ENCODE peak calls at places on chromosomes 5 and 9, in nine cellular contexts. One of them, this sample, is unnamed.

GRCh38 chr5:3709058-3709723 is 113.6 kb downstream of the IRX1 start:
- DNase-seq in testis: no peak
- DNase-seq in heart left ventricle: no peak
- DNase-seq in body of pancreas: no peak
- DNase-seq in adrenal gland: no peak
- DNase-seq in GM12891: no peak
- DNase-seq in K562: no peak
- DNase-seq in endothelial cell of umbilical vein: no peak
- DNase-seq in A549: no peak
- DNase-seq in this sample: no peak

GRCh38 chr5:122421379-122422081 is 109.5 kb downstream of the SNCAIP start:
- DNase-seq in testis: no peak
- DNase-seq in heart left ventricle: no peak
- DNase-seq in body of pancreas: no peak
- DNase-seq in adrenal gland: no peak
- DNase-seq in GM12891: no peak
- DNase-seq in K562: peak
- DNase-seq in endothelial cell of umbilical vein: no peak
- DNase-seq in A549: no peak
- DNase-seq in this sample: no peak

GRCh38 chr5:37553720-37554402 is 174.7 kb downstream of the WDR70 start:
- DNase-seq in testis: no peak
- DNase-seq in heart left ventricle: no peak
- DNase-seq in body of pancreas: no peak
- DNase-seq in adrenal gland: no peak
- DNase-seq in GM12891: no peak
- DNase-seq in K562: no peak
- DNase-seq in endothelial cell of umbilical vein: peak
- DNase-seq in A549: no peak
- DNase-seq in this sample: no peak

GRCh38 chr5:101370240-101370639 is 467.2 kb upstream of the ST8SIA4 start:
- DNase-seq in testis: no peak
- DNase-seq in heart left ventricle: no peak
- DNase-seq in body of pancreas: no peak
- DNase-seq in adrenal gland: no peak
- DNase-seq in GM12891: no peak
- DNase-seq in K562: no peak
- DNase-seq in endothelial cell of umbilical vein: no peak
- DNase-seq in A549: no peak
- DNase-seq in this sample: no peak

GRCh38 chr5:125696762-125697161 is 726.4 kb upstream of the GRAMD2B start:
- DNase-seq in testis: no peak
- DNase-seq in heart left ventricle: peak
- DNase-seq in body of pancreas: no peak
- DNase-seq in adrenal gland: no peak
- DNase-seq in GM12891: no peak
- DNase-seq in K562: no peak
- DNase-seq in endothelial cell of umbilical vein: no peak
- DNase-seq in A549: peak
- DNase-seq in this sample: no peak

GRCh38 chr9:130587921-130588320 is 8.5 kb downstream of the FUBP3 start:
- DNase-seq in testis: peak
- DNase-seq in heart left ventricle: no peak
- DNase-seq in body of pancreas: no peak
- DNase-seq in adrenal gland: no peak
- DNase-seq in GM12891: no peak
- DNase-seq in K562: no peak
- DNase-seq in endothelial cell of umbilical vein: no peak
- DNase-seq in A549: no peak
- DNase-seq in this sample: no peak

GRCh38 chr5:131671994-131672655 is 37.1 kb upstream of the RAPGEF6 start:
- DNase-seq in testis: peak
- DNase-seq in heart left ventricle: peak
- DNase-seq in body of pancreas: no peak
- DNase-seq in adrenal gland: no peak
- DNase-seq in GM12891: no peak
- DNase-seq in K562: no peak
- DNase-seq in endothelial cell of umbilical vein: peak
- DNase-seq in A549: peak
- DNase-seq in this sample: no peak

GRCh38 chr9:16475257-16475656 is 395.2 kb downstream of the BNC2 start:
- DNase-seq in testis: no peak
- DNase-seq in heart left ventricle: no peak
- DNase-seq in body of pancreas: no peak
- DNase-seq in adrenal gland: no peak
- DNase-seq in GM12891: no peak
- DNase-seq in K562: no peak
- DNase-seq in endothelial cell of umbilical vein: no peak
- DNase-seq in A549: no peak
- DNase-seq in this sample: no peak

GRCh38 chr5:32320576-32320975 is 7.8 kb upstream of the MTMR12 start:
- DNase-seq in testis: no peak
- DNase-seq in heart left ventricle: no peak
- DNase-seq in body of pancreas: no peak
- DNase-seq in adrenal gland: no peak
- DNase-seq in GM12891: no peak
- DNase-seq in K562: no peak
- DNase-seq in endothelial cell of umbilical vein: no peak
- DNase-seq in A549: no peak
- DNase-seq in this sample: no peak

GRCh38 chr9:127168756-127169506 is 46.5 kb upstream of the ANGPTL2 start:
- DNase-seq in testis: peak
- DNase-seq in heart left ventricle: no peak
- DNase-seq in body of pancreas: no peak
- DNase-seq in adrenal gland: peak
- DNase-seq in GM12891: no peak
- DNase-seq in K562: peak
- DNase-seq in endothelial cell of umbilical vein: no peak
- DNase-seq in A549: no peak
- DNase-seq in this sample: no peak

GRCh38 chr9:81814794-81815464 is 113.3 kb upstream of the SPATA31D4 start:
- DNase-seq in testis: no peak
- DNase-seq in heart left ventricle: no peak
- DNase-seq in body of pancreas: no peak
- DNase-seq in adrenal gland: no peak
- DNase-seq in GM12891: no peak
- DNase-seq in K562: no peak
- DNase-seq in endothelial cell of umbilical vein: peak
- DNase-seq in A549: no peak
- DNase-seq in this sample: no peak
- TF ChIP-seq POLR2A in testis: no peak
- TF ChIP-seq POLR2A in heart left ventricle: no peak
- TF ChIP-seq POLR2A in body of pancreas: no peak
- TF ChIP-seq POLR2A in adrenal gland: no peak
- TF ChIP-seq POLR2A in GM12891: no peak
- TF ChIP-seq POLR2A in K562: no peak
- TF ChIP-seq POLR2A in endothelial cell of umbilical vein: no peak
- TF ChIP-seq POLR2A in A549: no peak
- TF ChIP-seq POLR2A in this sample: no peak

GRCh38 chr9:107340920-107341632 is 58.0 kb downstream of the RAD23B start:
- DNase-seq in testis: peak
- DNase-seq in heart left ventricle: peak
- DNase-seq in body of pancreas: peak
- DNase-seq in adrenal gland: peak
- DNase-seq in GM12891: peak
- DNase-seq in K562: peak
- DNase-seq in endothelial cell of umbilical vein: peak
- DNase-seq in A549: peak
- DNase-seq in this sample: peak
- TF ChIP-seq POLR2A in testis: no peak
- TF ChIP-seq POLR2A in heart left ventricle: no peak
- TF ChIP-seq POLR2A in body of pancreas: no peak
- TF ChIP-seq POLR2A in adrenal gland: no peak
- TF ChIP-seq POLR2A in GM12891: no peak
- TF ChIP-seq POLR2A in K562: peak
- TF ChIP-seq POLR2A in endothelial cell of umbilical vein: no peak
- TF ChIP-seq POLR2A in A549: no peak
- TF ChIP-seq POLR2A in this sample: no peak

GRCh38 chr5:65562731-65563701 is at the start of the genes CENPK and PPWD1:
- DNase-seq in testis: peak
- DNase-seq in heart left ventricle: peak
- DNase-seq in body of pancreas: peak
- DNase-seq in adrenal gland: peak
- DNase-seq in GM12891: peak
- DNase-seq in K562: peak
- DNase-seq in endothelial cell of umbilical vein: peak
- DNase-seq in A549: peak
- DNase-seq in this sample: peak
- TF ChIP-seq POLR2A in testis: peak
- TF ChIP-seq POLR2A in heart left ventricle: peak
- TF ChIP-seq POLR2A in body of pancreas: peak
- TF ChIP-seq POLR2A in adrenal gland: no peak
- TF ChIP-seq POLR2A in GM12891: peak
- TF ChIP-seq POLR2A in K562: peak
- TF ChIP-seq POLR2A in endothelial cell of umbilical vein: no peak
- TF ChIP-seq POLR2A in A549: peak
- TF ChIP-seq POLR2A in this sample: no peak

GRCh38 chr5:150492621-150493020 is 15.3 kb upstream of the NDST1 start:
- DNase-seq in testis: no peak
- DNase-seq in heart left ventricle: no peak
- DNase-seq in body of pancreas: no peak
- DNase-seq in adrenal gland: peak
- DNase-seq in GM12891: no peak
- DNase-seq in K562: no peak
- DNase-seq in endothelial cell of umbilical vein: no peak
- DNase-seq in A549: peak
- DNase-seq in this sample: no peak
- TF ChIP-seq POLR2A in testis: no peak
- TF ChIP-seq POLR2A in heart left ventricle: no peak
- TF ChIP-seq POLR2A in body of pancreas: no peak
- TF ChIP-seq POLR2A in adrenal gland: no peak
- TF ChIP-seq POLR2A in GM12891: no peak
- TF ChIP-seq POLR2A in K562: no peak
- TF ChIP-seq POLR2A in endothelial cell of umbilical vein: no peak
- TF ChIP-seq POLR2A in A549: no peak
- TF ChIP-seq POLR2A in this sample: no peak

GRCh38 chr5:68215888-68216736 is 556 bp downstream of the PIK3R1 start:
- DNase-seq in testis: peak
- DNase-seq in heart left ventricle: peak
- DNase-seq in body of pancreas: peak
- DNase-seq in adrenal gland: peak
- DNase-seq in GM12891: peak
- DNase-seq in K562: peak
- DNase-seq in endothelial cell of umbilical vein: no peak
- DNase-seq in A549: peak
- DNase-seq in this sample: peak
- TF ChIP-seq POLR2A in testis: no peak
- TF ChIP-seq POLR2A in heart left ventricle: no peak
- TF ChIP-seq POLR2A in body of pancreas: no peak
- TF ChIP-seq POLR2A in adrenal gland: no peak
- TF ChIP-seq POLR2A in GM12891: peak
- TF ChIP-seq POLR2A in K562: peak
- TF ChIP-seq POLR2A in endothelial cell of umbilical vein: peak
- TF ChIP-seq POLR2A in A549: peak
- TF ChIP-seq POLR2A in this sample: no peak